ENCODE peak calls at places on chromosome 4, in six cellular contexts. V is activated T-cell treated with anti-CD3 and anti-CD28 coated beads for 1 hour, L is GM13977, E is C1 segment of cervical spinal cord, T is NCI-H2081, D is WTC11. R is an unnamed sample.

GRCh38 chr4:48429709-48430474 is 53.3 kb upstream of the SLC10A4 start:
- DNase-seq in T (no peak), L (no peak), E (no peak), V (no peak), D (no peak), R (no peak)

GRCh38 chr4:166538491-166539005 is 665.5 kb downstream of the TLL1 start:
- DNase-seq in D (no peak), L (no peak), E (no peak), V (no peak), T (no peak), R (no peak)

GRCh38 chr4:18111100-18111499 is 89.5 kb upstream of the LCORL start:
- DNase-seq in D (no peak), E (no peak), T (no peak), V (no peak), L (no peak), R (no peak)

GRCh38 chr4:102825261-102826071 is 1.9 kb downstream of the UBE2D3 start:
- DNase-seq in E (no peak), V (no peak), T (peak), D (no peak), L (no peak), R (no peak)

GRCh38 chr4:19262467-19262866 is 989.2 kb upstream of the SLIT2 start:
- DNase-seq in T (no peak), E (no peak), D (no peak), L (no peak), V (no peak), R (no peak)

GRCh38 chr4:187541666-187542065 is 453.9 kb upstream of the ZFP42 start:
- DNase-seq in L (no peak), D (no peak), V (no peak), T (no peak), E (no peak), R (no peak)

GRCh38 chr4:1052231-1052671 is 40.8 kb downstream of the FGFRL1 start:
- DNase-seq in L (no peak), V (no peak), T (no peak), E (no peak), D (no peak), R (no peak)

GRCh38 chr4:129218355-129218754 is 122.4 kb downstream of the C4orf33 start:
- DNase-seq in L (no peak), D (no peak), E (no peak), V (no peak), T (peak), R (no peak)

GRCh38 chr4:70564033-70564432 is 28.0 kb upstream of the AMBN start:
- DNase-seq in V (no peak), T (no peak), E (no peak), L (no peak), D (no peak), R (no peak)

GRCh38 chr4:24443200-24443599 is 141.2 kb downstream of the DHX15 start:
- DNase-seq in E (no peak), D (no peak), V (no peak), L (no peak), T (no peak), R (no peak)

GRCh38 chr4:1985780-1986577 is 22.8 kb downstream of the NELFA start:
- DNase-seq in T (no peak), D (no peak), V (no peak), E (no peak), L (peak), R (no peak)

GRCh38 chr4:147957446-147957845 is 225.6 kb downstream of the ARHGAP10 start:
- DNase-seq in V (no peak), T (no peak), D (no peak), E (no peak), L (no peak), R (no peak)

GRCh38 chr4:113384600-113384999 is 335.1 kb downstream of the ANK2 start:
- DNase-seq in V (no peak), T (no peak), E (no peak), L (no peak), D (no peak), R (no peak)

GRCh38 chr4:76679691-76680090 is 218.3 kb downstream of the SOWAHB start:
- DNase-seq in E (no peak), L (no peak), D (no peak), V (no peak), T (no peak), R (no peak)

GRCh38 chr4:60216752-60217151 is 983.4 kb upstream of the ADGRL3 start:
- DNase-seq in T (no peak), E (no peak), V (no peak), L (no peak), D (no peak), R (no peak)

GRCh38 chr4:175369087-175369486 is 443.0 kb downstream of the GPM6A start:
- DNase-seq in T (no peak), L (no peak), D (no peak), E (no peak), V (no peak), R (no peak)

GRCh38 chr4:26372525-26373172 is 51.8 kb downstream of the RBPJ start:
- DNase-seq in V (peak), T (peak), E (no peak), D (no peak), L (peak), R (no peak)

GRCh38 chr4:169207436-169208089 is 63.2 kb downstream of the SH3RF1 start:
- DNase-seq in E (no peak), L (no peak), D (no peak), V (no peak), T (no peak), R (no peak)

GRCh38 chr4:163493643-163494359 is 689 bp upstream of the TMA16 start:
- DNase-seq in V (no peak), E (no peak), D (no peak), L (no peak), T (no peak), R (peak)

GRCh38 chr4:187415227-187415626 is 580.3 kb upstream of the ZFP42 start:
- DNase-seq in L (no peak), T (no peak), D (no peak), E (no peak), V (no peak), R (no peak)

GRCh38 chr4:7950301-7951092 is 10.8 kb upstream of the AFAP1 start:
- DNase-seq in E (no peak), V (no peak), D (no peak), T (no peak), L (no peak), R (no peak)

GRCh38 chr4:6658635-6659075 is 18.2 kb downstream of the MRFAP1 start:
- DNase-seq in E (no peak), D (peak), T (no peak), L (no peak), V (peak), R (no peak)

GRCh38 chr4:3436798-3437581 is 4.8 kb upstream of the HGFAC start:
- DNase-seq in T (peak), E (no peak), L (no peak), V (no peak), D (no peak), R (no peak)

GRCh38 chr4:163598489-163598888 is 104.0 kb downstream of the TMA16 start:
- DNase-seq in E (no peak), V (no peak), L (no peak), T (no peak), D (no peak), R (no peak)

GRCh38 chr4:101078950-101079349 is 268.4 kb downstream of the PPP3CA start:
- DNase-seq in T (no peak), E (no peak), D (no peak), L (no peak), V (no peak), R (no peak)

GRCh38 chr4:169620846-169621228 is 459 bp downstream of the CLCN3 start:
- DNase-seq in V (no peak), L (no peak), E (no peak), T (peak), D (no peak), R (no peak)

GRCh38 chr4:151801547-151802516 is 41.0 kb upstream of the GATB start:
- DNase-seq in T (no peak), E (no peak), V (peak), L (peak), D (peak), R (peak)

GRCh38 chr4:89363786-89364185 is 56.2 kb upstream of the GPRIN3 start:
- DNase-seq in D (no peak), T (no peak), V (no peak), L (no peak), E (no peak), R (no peak)

GRCh38 chr4:173490817-173491518 is 39.1 kb downstream of the HAND2 start:
- DNase-seq in D (no peak), L (no peak), V (no peak), E (no peak), T (no peak), R (no peak)

GRCh38 chr4:149914101-149914500 is 98.5 kb upstream of the IQCM start:
- DNase-seq in V (no peak), L (no peak), E (no peak), T (no peak), D (no peak), R (no peak)

GRCh38 chr4:148961526-148961925 is 519.3 kb upstream of the NR3C2 start:
- DNase-seq in E (no peak), V (no peak), T (no peak), L (no peak), D (no peak), R (no peak)

GRCh38 chr4:126775485-126776106 is 857.2 kb upstream of the INTU start:
- DNase-seq in V (no peak), T (no peak), E (no peak), L (no peak), D (no peak), R (no peak)

GRCh38 chr4:10102193-10102980 is 14.2 kb downstream of the WDR1 start:
- DNase-seq in E (no peak), T (no peak), V (no peak), D (no peak), L (no peak), R (no peak)

GRCh38 chr4:118154643-118155042 is 120.4 kb downstream of the NDST3 start:
- DNase-seq in D (no peak), L (no peak), E (no peak), T (no peak), V (no peak), R (no peak)

GRCh38 chr4:187887886-187888285 is 107.7 kb upstream of the ZFP42 start:
- DNase-seq in V (no peak), D (no peak), E (no peak), L (no peak), T (no peak), R (no peak)

GRCh38 chr4:7759221-7759620 is 180.4 kb downstream of the AFAP1 start:
- DNase-seq in L (no peak), T (no peak), V (peak), D (no peak), E (no peak), R (peak)

GRCh38 chr4:106329027-106329618 is 12.8 kb downstream of the AIMP1 start:
- DNase-seq in E (no peak), D (no peak), V (no peak), L (no peak), T (peak), R (no peak)

R was measured in lower lobe of right lung.